ENCODE peak calls at places on chromosome 1, in five cellular contexts. E, U, R, Q and F are unnamed samples.

GRCh38 chr1:157198619-157199420 is 60.6 kb upstream of the ETV3 start:
- DNase-seq in E (no peak), R (no peak), U (no peak), Q (no peak), F (no peak)

GRCh38 chr1:5836776-5837440 is 155.3 kb downstream of the NPHP4 start:
- DNase-seq in U (no peak), E (no peak), R (no peak), Q (no peak), F (no peak)

GRCh38 chr1:21510885-21511578 is 1.8 kb downstream of the ALPL start:
- DNase-seq in E (no peak), U (no peak), Q (no peak), R (no peak), F (no peak)

GRCh38 chr1:95381980-95382379 is 148.0 kb downstream of the RWDD3 start:
- DNase-seq in R (no peak), Q (no peak), E (no peak), U (no peak), F (peak; percentile 67)

GRCh38 chr1:15994590-15995351 is 9.3 kb upstream of the SRARP start:
- DNase-seq in U (peak; percentile 60), R (no peak), E (peak; percentile 68), Q (peak; percentile 56), F (peak; percentile 86)

GRCh38 chr1:59673575-59674467 is 140.9 kb upstream of the HOOK1 start:
- DNase-seq in R (no peak), U (no peak), E (no peak), Q (no peak), F (no peak)

GRCh38 chr1:173429517-173430477 is 47.3 kb upstream of the PRDX6 start:
- DNase-seq in U (peak; percentile 40), E (peak; percentile 78), R (no peak), Q (peak; percentile 39), F (no peak)

GRCh38 chr1:93680121-93681094 is 1.2 kb downstream of the BCAR3 start:
- DNase-seq in U (peak; percentile 76), Q (peak; percentile 72), E (peak; percentile 77), R (no peak), F (peak; percentile 80)

GRCh38 chr1:236206548-236206947 is 64.2 kb downstream of the GPR137B start:
- DNase-seq in Q (no peak), R (no peak), U (no peak), E (no peak), F (no peak)

GRCh38 chr1:227305894-227306626 is 12.2 kb downstream of the CDC42BPA start:
- DNase-seq in E (no peak), R (no peak), Q (no peak), U (no peak), F (no peak)

GRCh38 chr1:228219962-228220780 is 12.3 kb downstream of the OBSCN start:
- DNase-seq in Q (no peak), E (no peak), U (no peak), R (no peak), F (no peak)

GRCh38 chr1:22018583-22019559 is 17.4 kb downstream of the CELA3A start:
- DNase-seq in E (no peak), U (no peak), Q (no peak), R (peak; percentile 80), F (no peak)

GRCh38 chr1:59143824-59144223 is 153.1 kb upstream of the FGGY start:
- DNase-seq in R (no peak), Q (no peak), E (no peak), U (no peak), F (no peak)

GRCh38 chr1:185337221-185337620 is 20.2 kb upstream of the IVNS1ABP start:
- DNase-seq in U (no peak), R (no peak), Q (no peak), E (no peak), F (no peak)

GRCh38 chr1:219174672-219175564 is 1.2 kb downstream of the LYPLAL1 start:
- DNase-seq in E (peak; percentile 17), U (no peak), Q (peak; percentile 49), R (peak; percentile 68), F (no peak)

GRCh38 chr1:227731696-227732585 is 3.2 kb downstream of the JMJD4 start:
- DNase-seq in E (no peak), R (no peak), Q (no peak), U (no peak), F (no peak)

GRCh38 chr1:177959793-177960515 is 9.9 kb downstream of the SEC16B start:
- DNase-seq in E (no peak), Q (peak; percentile 29), R (no peak), U (no peak), F (no peak)

GRCh38 chr1:145826030-145826429 is 2.0 kb downstream of the POLR3C start:
- DNase-seq in R (no peak), U (no peak), Q (no peak), E (no peak), F (no peak)

GRCh38 chr1:94202241-94202640 is 35.1 kb downstream of the ARHGAP29 start:
- DNase-seq in E (no peak), Q (no peak), R (no peak), U (no peak), F (no peak)

GRCh38 chr1:16015960-16016901 is 1.6 kb downstream of the HSPB7 start:
- DNase-seq in U (no peak), Q (no peak), E (no peak), R (no peak), F (no peak)

GRCh38 chr1:157219182-157219581 is 81.0 kb upstream of the ETV3 start:
- DNase-seq in E (no peak), R (no peak), Q (no peak), U (no peak), F (no peak)

GRCh38 chr1:4000811-4001251 is 100.8 kb upstream of the C1orf174 start:
- DNase-seq in U (no peak), R (no peak), Q (no peak), E (no peak), F (no peak)

GRCh38 chr1:147771216-147772125 is 11.1 kb upstream of the GJA5 start:
- DNase-seq in R (no peak), E (no peak), Q (no peak), U (no peak), F (no peak)

GRCh38 chr1:204920967-204921366 is 50.3 kb downstream of the NFASC start:
- DNase-seq in U (no peak), R (no peak), E (no peak), Q (no peak), F (no peak)

GRCh38 chr1:204920511-204920910 is 49.8 kb downstream of the NFASC start:
- DNase-seq in Q (no peak), R (no peak), U (no peak), E (no peak), F (no peak)

GRCh38 chr1:204923626-204924012 is 53.0 kb downstream of the NFASC start:
- DNase-seq in Q (no peak), R (no peak), E (no peak), U (no peak), F (no peak)

GRCh38 chr1:204923209-204923608 is 52.5 kb downstream of the NFASC start:
- DNase-seq in U (no peak), E (no peak), Q (no peak), R (no peak), F (no peak)

DNA sequence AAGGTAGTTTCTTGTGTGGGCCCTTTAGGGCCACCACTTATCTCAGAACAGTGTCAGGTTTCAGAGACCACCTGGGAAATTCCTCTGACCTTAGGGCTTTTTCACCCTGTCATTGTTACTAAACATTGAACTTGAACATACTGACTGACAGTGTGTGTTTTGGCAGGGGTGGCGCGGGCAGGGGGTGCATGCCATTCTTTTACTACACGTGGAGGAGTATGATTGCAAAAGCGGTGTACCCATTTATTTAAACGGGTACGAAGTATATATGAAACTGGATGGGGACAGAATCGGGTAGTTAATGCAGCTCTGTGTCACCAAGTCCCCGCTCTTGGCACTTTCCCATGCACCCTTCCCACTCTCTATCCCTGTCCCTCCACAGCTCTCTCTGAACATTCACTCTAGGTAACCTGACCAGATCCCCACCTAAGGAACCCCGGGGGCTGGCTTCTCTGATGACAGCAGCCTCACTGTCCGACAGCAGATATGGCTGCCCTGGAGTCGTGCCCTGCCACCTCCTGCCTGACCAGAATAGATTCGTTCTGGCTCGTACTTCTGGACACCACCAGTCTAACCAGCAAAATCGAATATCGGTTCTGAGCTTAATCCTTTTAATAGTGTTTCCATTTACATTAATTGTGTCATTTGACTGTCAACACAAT is 51.3 kb downstream of the NFASC start:
- DNase-seq in E (no peak), R (no peak), U (no peak), Q (no peak), F (no peak)
- H3K4me1 ChIP-seq in E (peaks cover 4% of the 10 kb centered on the region), R (no peaks in the 10 kb centered on the region), U (peaks cover 4% of the 10 kb centered on the region), Q (peaks cover 44% of the 10 kb centered on the region), F (no peaks in the 10 kb centered on the region)

GRCh38 chr1:19006837-19007271 is 50.4 kb upstream of the IFFO2 start:
- DNase-seq in U (no peak), Q (peak; percentile 56), E (no peak), R (no peak), F (no peak)
- TF ChIP-seq SIN3A in U (no peak), Q (no peak), E (no peak), R (no peak), F (no peak)

DNA sequence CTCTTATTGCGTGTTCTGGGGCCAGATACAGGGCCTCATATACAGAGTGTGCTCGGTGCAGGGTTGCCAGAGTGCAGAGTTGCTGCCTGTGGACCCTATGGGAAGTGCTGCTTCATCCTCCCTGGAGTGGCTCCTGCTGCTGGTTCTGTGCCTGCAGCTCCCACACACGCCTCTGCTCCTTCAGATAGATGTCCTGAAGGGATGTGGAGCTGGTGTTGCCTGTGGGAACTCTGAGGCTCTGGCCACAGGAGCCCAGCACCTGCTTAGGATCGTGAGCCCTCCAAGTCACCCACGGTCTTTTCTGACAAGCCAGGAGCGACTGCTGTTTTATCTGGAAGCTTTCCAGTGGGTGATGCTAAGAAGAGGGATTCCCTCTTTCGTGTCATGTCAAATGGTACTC is 120.5 kb downstream of the CAMTA1 start:
- DNase-seq in Q (no peak), E (no peak), R (no peak), U (no peak), F (no peak)
- TF ChIP-seq JUND in Q (no peak), E (no peak), R (no peak), U (no peak), F (no peak)

GRCh38 chr1:43292151-43292550 is 6.8 kb upstream of the C1orf210 start:
- DNase-seq in U (no peak), R (no peak), Q (no peak), E (no peak), F (no peak)
- H3K4me1 ChIP-seq in U (peaks cover 8% of the 10 kb centered on the region), R (peaks cover 13% of the 10 kb centered on the region), Q (peaks cover 26% of the 10 kb centered on the region), E (no peaks in the 10 kb centered on the region), F (no peaks in the 10 kb centered on the region)

DNA sequence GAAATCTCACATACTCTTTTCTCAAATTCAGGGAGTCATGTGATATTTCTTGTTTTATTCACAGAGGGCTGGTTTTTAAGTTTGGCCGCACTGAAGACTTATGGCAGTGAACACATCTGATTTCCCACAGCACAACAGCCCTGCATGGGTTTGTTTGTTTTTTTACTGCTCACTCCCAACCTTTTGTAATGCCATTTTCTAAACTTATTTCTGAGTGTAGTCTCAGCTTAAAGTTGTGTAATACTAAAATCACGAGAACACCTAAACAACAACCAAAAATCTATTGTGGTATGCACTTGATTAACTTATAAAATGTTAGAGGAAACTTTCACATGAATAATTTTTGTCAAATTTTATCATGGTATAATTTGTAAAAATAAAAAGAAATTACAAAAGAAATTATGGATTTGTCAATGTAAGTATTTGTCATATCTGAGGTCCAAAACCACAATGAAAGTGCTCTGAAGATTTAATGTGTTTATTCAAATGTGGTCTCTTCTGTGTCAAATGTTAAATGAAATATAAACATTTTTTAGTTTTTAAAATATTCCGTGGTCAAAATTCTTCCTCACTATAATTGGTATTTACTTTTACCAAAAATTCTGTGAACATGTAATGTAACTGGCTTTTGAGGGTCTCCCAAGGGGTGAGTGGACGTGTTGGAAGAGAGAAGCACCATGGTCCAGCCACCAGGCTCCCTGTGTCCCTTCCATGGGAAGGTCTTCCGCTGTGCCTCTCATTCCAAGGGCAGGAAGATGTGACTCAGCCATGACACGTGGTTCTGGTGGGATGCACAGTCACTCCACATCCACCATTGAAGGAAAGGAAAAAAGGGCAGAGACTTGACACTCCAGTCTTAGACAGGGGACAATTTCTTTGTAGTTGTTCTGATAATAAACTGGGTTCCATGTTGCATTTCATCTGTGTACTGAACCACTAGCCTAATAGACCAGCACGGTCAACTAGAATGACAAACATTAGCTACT is 22.8 kb downstream of the TMEM50A start:
- DNase-seq in R (no peak), U (peak; percentile 24), E (peak; percentile 44), Q (no peak), F (no peak)
- TF ChIP-seq SIN3A in R (no peak), U (no peak), E (no peak), Q (no peak), F (no peak)